ENCODE peak calls at places on chromosomes 6 and 20, in seven cellular contexts. D, G, N, P, C, Z and F are unnamed samples.

GRCh38 chr6:26233608-26234420 is 131.2 kb upstream of the BTN3A2 start:
- DNase-seq in P (peak), C (no peak), D (no peak), Z (no peak), G (peak), N (peak), F (peak)

GRCh38 chr6:169812257-169812644 is 60.8 kb downstream of the ERMARD start:
- DNase-seq in G (no peak), C (no peak), P (no peak), N (no peak), Z (no peak), D (no peak), F (no peak)

GRCh38 chr6:37994238-37994637 is 174.7 kb downstream of the ZFAND3 start:
- DNase-seq in N (no peak), D (no peak), G (no peak), C (no peak), P (no peak), Z (no peak), F (peak)

GRCh38 chr20:23928788-23929187 is 49.2 kb upstream of the CST5 start:
- DNase-seq in G (no peak), N (no peak), Z (no peak), D (no peak), P (no peak), C (no peak), F (no peak)

GRCh38 chr20:46814366-46815232 is 80.0 kb upstream of the EYA2 start:
- DNase-seq in Z (no peak), G (peak), N (no peak), C (no peak), D (peak), P (no peak), F (peak)

GRCh38 chr20:49704932-49705336 is 8.7 kb downstream of the B4GALT5 start:
- DNase-seq in G (no peak), D (no peak), P (no peak), C (no peak), Z (no peak), N (no peak), F (no peak)

GRCh38 chr6:82015526-82015925 is 232.0 kb downstream of the IBTK start:
- DNase-seq in Z (no peak), D (no peak), G (no peak), P (no peak), N (no peak), C (no peak), F (no peak)

GRCh38 chr6:117352466-117353081 is 73.2 kb downstream of the ROS1 start:
- DNase-seq in D (peak), N (no peak), G (peak), P (no peak), C (no peak), Z (no peak), F (no peak)

GRCh38 chr6:30357678-30358339 is 12.9 kb downstream of the RPP21 start:
- DNase-seq in G (peak), D (peak), P (peak), Z (peak), C (peak), N (peak), F (peak)

GRCh38 chr6:116422238-116422637 is 38.9 kb upstream of the CALHM6 start:
- DNase-seq in G (no peak), D (no peak), N (no peak), P (no peak), C (no peak), Z (no peak), F (no peak)

GRCh38 chr6:116783852-116784251 is 18.3 kb upstream of the FAM162B start:
- DNase-seq in N (no peak), D (no peak), P (no peak), C (no peak), Z (no peak), G (no peak), F (no peak)

GRCh38 chr20:50245561-50246366 is 55.1 kb downstream of the CEBPB start:
- DNase-seq in G (no peak), P (no peak), C (no peak), D (no peak), Z (no peak), N (no peak), F (no peak)

GRCh38 chr20:3323398-3323797 is 84.1 kb downstream of the DNAAF9 start:
- DNase-seq in N (no peak), Z (no peak), D (no peak), G (no peak), C (no peak), P (no peak), F (no peak)

GRCh38 chr6:118952683-118953082 is 17.7 kb upstream of the MCM9 start:
- DNase-seq in G (no peak), P (no peak), D (no peak), Z (no peak), N (no peak), C (no peak), F (no peak)

GRCh38 chr6:106882601-106883518 is 91.7 kb downstream of the CD24 start:
- DNase-seq in C (no peak), D (no peak), N (peak), P (peak), G (no peak), Z (no peak), F (no peak)

GRCh38 chr6:104537185-104537584 is 322.5 kb downstream of the HACE1 start:
- DNase-seq in Z (no peak), P (no peak), D (peak), N (no peak), G (no peak), C (no peak), F (no peak)

GRCh38 chr6:35259194-35259945 is at the start of gene ZNF76:
- DNase-seq in G (peak), P (peak), D (peak), Z (peak), N (peak), C (peak), F (peak)

GRCh38 chr20:63138855-63139341 is 77.0 kb downstream of the YTHDF1 start:
- DNase-seq in G (no peak), N (no peak), D (peak), Z (no peak), C (no peak), P (no peak), F (no peak)

GRCh38 chr20:53202781-53203180 is 230.6 kb downstream of the TSHZ2 start:
- DNase-seq in C (no peak), G (peak), D (no peak), N (no peak), Z (no peak), P (no peak), F (no peak)

GRCh38 chr6:166775180-166775922 is 148.3 kb upstream of the RPS6KA2 start:
- DNase-seq in G (peak), P (peak), C (peak), Z (peak), N (peak), D (peak), F (peak)

GRCh38 chr6:119453242-119453641 is 103.7 kb upstream of the MAN1A1 start:
- DNase-seq in P (no peak), D (no peak), Z (no peak), G (no peak), N (no peak), C (no peak), F (no peak)

GRCh38 chr6:44265003-44265842 is at the start of gene NFKBIE:
- DNase-seq in C (peak), D (peak), Z (peak), P (peak), G (peak), N (peak), F (peak)

GRCh38 chr20:52493177-52493711 is 301.7 kb upstream of the ZFP64 start:
- DNase-seq in G (no peak), N (no peak), Z (no peak), P (no peak), C (peak), D (no peak), F (no peak)

GRCh38 chr6:122286512-122286911 is 112.9 kb upstream of the HSF2 start:
- DNase-seq in C (no peak), P (no peak), D (no peak), N (peak), G (no peak), Z (no peak), F (no peak)

GRCh38 chr6:31122803-31123706 is 2.8 kb upstream of the CDSN start:
- DNase-seq in C (no peak), Z (peak), D (peak), N (no peak), P (peak), G (peak), F (no peak)

GRCh38 chr6:116010400-116011095 is 50.1 kb downstream of the FRK start:
- DNase-seq in D (peak), C (peak), P (peak), G (peak), Z (peak), N (no peak), F (peak)

GRCh38 chr20:49570161-49570827 is 2.4 kb upstream of the PTGIS start:
- DNase-seq in C (no peak), P (no peak), Z (no peak), N (no peak), D (no peak), G (no peak), F (no peak)

GRCh38 chr6:87315071-87315470 is 7.3 kb upstream of the SMIM8 start:
- DNase-seq in P (no peak), N (no peak), Z (no peak), D (no peak), G (no peak), C (no peak), F (no peak)

GRCh38 chr6:146968041-146968760 is 236.0 kb upstream of the STXBP5 start:
- DNase-seq in P (no peak), G (peak), D (peak), N (no peak), C (no peak), Z (no peak), F (no peak)

GRCh38 chr6:47180633-47181032 is 129.1 kb downstream of the TNFRSF21 start:
- DNase-seq in Z (no peak), N (no peak), P (no peak), G (peak), D (no peak), C (no peak), F (no peak)

GRCh38 chr6:130482645-130483390 is 117.0 kb downstream of the TMEM200A start:
- DNase-seq in G (no peak), N (no peak), P (no peak), Z (no peak), C (no peak), D (peak), F (no peak)

GRCh38 chr6:161951139-161951538 is 677.3 kb upstream of the AGPAT4 start:
- DNase-seq in G (no peak), N (no peak), P (no peak), Z (no peak), D (no peak), C (no peak), F (no peak)

GRCh38 chr6:34671801-34672656 is 24.5 kb downstream of the ILRUN start:
- DNase-seq in N (no peak), C (no peak), P (no peak), D (no peak), Z (no peak), G (no peak), F (no peak)

GRCh38 chr6:64012351-64013060 is 376.9 kb downstream of the PHF3 start:
- DNase-seq in P (peak), C (peak), N (no peak), D (peak), G (peak), Z (peak), F (peak)

GRCh38 chr6:20454201-20454824 is 52.6 kb downstream of the E2F3 start:
- DNase-seq in C (no peak), D (no peak), N (no peak), Z (no peak), G (no peak), P (no peak), F (no peak)

GRCh38 chr6:41256383-41256782 is 28.2 kb downstream of the TREML4 start:
- DNase-seq in D (no peak), G (no peak), N (no peak), P (no peak), Z (no peak), C (no peak), F (no peak)

GRCh38 chr6:27135087-27135657 is 112.3 kb upstream of the PRSS16 start:
- DNase-seq in D (no peak), G (no peak), N (no peak), Z (no peak), C (no peak), P (no peak), F (no peak)

GRCh38 chr6:157329829-157330228 is 6.5 kb upstream of the TMEM242 start:
- DNase-seq in C (no peak), D (no peak), G (no peak), Z (no peak), P (no peak), N (no peak), F (no peak)